ENCODE peak calls at places on chromosomes 7 and 10, in seven cellular contexts. X, S, V, C, K, R and M are unnamed samples.

GRCh38 chr7:65216469-65216868 is 157.2 kb upstream of the ZNF92 start:
- DNase-seq in K (peak; percentile 53), C (peak; percentile 74), S (peak; percentile 32), R (no peak), X (peak; percentile 74), V (peak; percentile 40), M (no peak)

GRCh38 chr10:43869669-43870322 is 221.1 kb upstream of the ZNF32 start:
- DNase-seq in V (no peak), X (no peak), S (no peak), K (no peak), C (no peak), R (no peak), M (no peak)

GRCh38 chr7:131235489-131236317 is 92.0 kb upstream of the MKLN1 start:
- DNase-seq in R (no peak), V (no peak), X (peak; percentile 87), S (peak; percentile 59), C (no peak), K (no peak), M (no peak)

GRCh38 chr10:28411136-28411460 is 108.2 kb upstream of the MPP7 start:
- DNase-seq in K (no peak), C (no peak), X (no peak), R (no peak), V (no peak), S (no peak), M (no peak)

GRCh38 chr10:44362866-44363711 is 21.8 kb downstream of the CXCL12 start:
- DNase-seq in S (no peak), K (no peak), R (no peak), V (no peak), C (no peak), X (no peak), M (no peak)

GRCh38 chr7:41891967-41892755 is 189.3 kb upstream of the INHBA start:
- DNase-seq in K (no peak), R (no peak), V (no peak), X (no peak), C (no peak), S (peak; percentile 24), M (no peak)

GRCh38 chr10:96417432-96417831 is 58.6 kb upstream of the OPALIN start:
- DNase-seq in X (no peak), V (no peak), K (no peak), C (no peak), R (no peak), S (no peak), M (no peak)

GRCh38 chr7:102810916-102811315 is 62.1 kb downstream of the FAM185A start:
- DNase-seq in S (no peak), C (no peak), X (no peak), K (no peak), V (no peak), R (no peak), M (no peak)

GRCh38 chr7:34208878-34209621 is 303.7 kb downstream of the BMPER start:
- DNase-seq in X (no peak), C (no peak), S (no peak), K (no peak), V (no peak), R (no peak), M (peak; percentile 25)

GRCh38 chr7:120857558-120858298 is at the start of gene TSPAN12:
- DNase-seq in C (peak; percentile 81), S (peak; percentile 86), R (peak; percentile 52), K (peak; percentile 96), X (peak; percentile 88), V (peak; percentile 90), M (peak; percentile 86)

GRCh38 chr10:108412323-108412722 is 1247.8 kb upstream of the SORCS1 start:
- DNase-seq in C (no peak), X (no peak), K (no peak), S (no peak), R (no peak), V (no peak), M (no peak)

GRCh38 chr10:30812018-30812851 is 182.7 kb upstream of the LYZL2 start:
- DNase-seq in S (peak; percentile 37), V (no peak), R (peak; percentile 7), C (peak; percentile 19), X (peak; percentile 78), K (peak; percentile 73), M (peak; percentile 34)

GRCh38 chr7:5850944-5851343 is 29.7 kb upstream of the OCM start:
- DNase-seq in S (no peak), V (no peak), C (no peak), K (no peak), X (no peak), R (no peak), M (no peak)

GRCh38 chr10:133307776-133308430 is 769 bp downstream of the TUBGCP2 start:
- DNase-seq in R (peak; percentile 58), S (peak; percentile 61), V (peak; percentile 48), K (peak; percentile 75), X (peak; percentile 95), C (peak; percentile 80), M (peak; percentile 57)

GRCh38 chr10:79059859-79060379 is 8.8 kb upstream of the ZMIZ1 start:
- DNase-seq in C (peak; percentile 64), R (peak; percentile 38), X (peak; percentile 33), V (no peak), K (peak; percentile 21), S (no peak), M (peak; percentile 9)

GRCh38 chr10:3780766-3781457 is 4.1 kb downstream of the KLF6 start:
- DNase-seq in X (peak; percentile 58), C (no peak), K (no peak), S (no peak), V (no peak), R (no peak), M (no peak)

GRCh38 chr10:132266594-132267161 is 41.1 kb downstream of the STK32C start:
- DNase-seq in V (no peak), X (no peak), C (no peak), S (no peak), K (peak; percentile 42), R (no peak), M (no peak)

GRCh38 chr10:31940839-31941653 is 12.4 kb upstream of the ARHGAP12 start:
- DNase-seq in C (peak; percentile 28), X (peak; percentile 79), V (no peak), R (peak; percentile 25), S (no peak), K (no peak), M (no peak)

GRCh38 chr7:135716677-135717238 is 11.2 kb downstream of the SLC13A4 start:
- DNase-seq in X (no peak), C (no peak), S (no peak), R (no peak), V (no peak), K (no peak), M (no peak)

GRCh38 chr10:12160664-12161063 is 31.2 kb downstream of the SEC61A2 start:
- DNase-seq in X (no peak), S (no peak), R (no peak), C (no peak), K (no peak), V (no peak), M (no peak)

GRCh38 chr10:55163388-55163972 is 362.4 kb upstream of the PCDH15 start:
- DNase-seq in R (no peak), K (no peak), C (no peak), X (no peak), S (no peak), V (no peak), M (no peak)

GRCh38 chr7:11552676-11553075 is 279.3 kb downstream of the THSD7A start:
- DNase-seq in R (no peak), X (no peak), K (no peak), V (no peak), S (no peak), C (no peak), M (no peak)

GRCh38 chr7:11551470-11551869 is 280.5 kb downstream of the THSD7A start:
- DNase-seq in C (no peak), V (no peak), K (no peak), R (no peak), S (no peak), X (no peak), M (no peak)

DNA sequence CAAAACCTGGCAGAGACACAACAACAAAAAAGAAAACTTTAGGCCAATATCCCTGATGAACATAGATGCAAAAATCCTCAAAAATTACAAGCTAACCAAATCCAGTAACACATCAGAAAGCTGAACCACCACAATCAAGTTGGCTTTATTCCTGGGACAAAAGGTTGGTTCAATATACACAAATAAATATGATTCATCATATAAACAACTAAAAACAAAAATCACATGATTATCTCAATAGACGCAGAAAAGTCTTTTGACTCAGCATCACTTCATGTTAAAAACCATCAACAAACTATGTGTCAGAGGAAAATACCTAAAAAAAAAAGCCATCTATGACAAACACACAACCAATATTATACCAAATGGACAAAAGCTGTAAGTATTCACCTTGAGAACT is 283.5 kb downstream of the THSD7A start:
- DNase-seq in K (no peak), S (no peak), X (no peak), V (no peak), R (no peak), C (no peak), M (no peak)
- H3K27ac ChIP-seq in K (no peak overlapping the region), S (no peak overlapping the region), X (no peak overlapping the region), V (no peak overlapping the region), R (no peak overlapping the region), C (no peak overlapping the region), M (no peak overlapping the region)

DNA sequence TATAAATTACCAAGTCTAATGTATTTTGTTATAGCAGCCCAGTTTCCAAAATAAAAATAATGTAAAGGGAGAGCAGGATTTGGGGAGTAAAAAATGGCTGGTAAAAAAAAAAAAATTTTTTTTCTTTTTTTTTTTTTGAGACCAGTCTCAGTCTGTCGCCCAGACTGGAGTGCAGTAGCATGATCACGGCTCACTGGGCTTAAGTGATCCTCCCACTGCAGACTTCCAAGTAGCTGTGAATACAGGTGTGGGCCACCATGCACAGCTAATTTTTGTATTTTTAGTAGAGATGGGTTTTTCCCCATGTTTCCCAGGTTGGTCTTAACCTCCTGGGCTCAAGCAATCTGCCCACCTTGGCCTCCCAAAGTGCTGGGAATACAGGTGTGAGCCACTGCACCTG is 4.8 kb upstream of the LSM8 start:
- DNase-seq in X (no peak), K (no peak), V (no peak), S (no peak), C (no peak), R (no peak), M (no peak)
- H3K27ac ChIP-seq in X (no peak overlapping the region), K (no peak overlapping the region), V (no peak overlapping the region), S (no peak overlapping the region), C (no peak overlapping the region), R (no peak overlapping the region), M (no peak overlapping the region)

DNA sequence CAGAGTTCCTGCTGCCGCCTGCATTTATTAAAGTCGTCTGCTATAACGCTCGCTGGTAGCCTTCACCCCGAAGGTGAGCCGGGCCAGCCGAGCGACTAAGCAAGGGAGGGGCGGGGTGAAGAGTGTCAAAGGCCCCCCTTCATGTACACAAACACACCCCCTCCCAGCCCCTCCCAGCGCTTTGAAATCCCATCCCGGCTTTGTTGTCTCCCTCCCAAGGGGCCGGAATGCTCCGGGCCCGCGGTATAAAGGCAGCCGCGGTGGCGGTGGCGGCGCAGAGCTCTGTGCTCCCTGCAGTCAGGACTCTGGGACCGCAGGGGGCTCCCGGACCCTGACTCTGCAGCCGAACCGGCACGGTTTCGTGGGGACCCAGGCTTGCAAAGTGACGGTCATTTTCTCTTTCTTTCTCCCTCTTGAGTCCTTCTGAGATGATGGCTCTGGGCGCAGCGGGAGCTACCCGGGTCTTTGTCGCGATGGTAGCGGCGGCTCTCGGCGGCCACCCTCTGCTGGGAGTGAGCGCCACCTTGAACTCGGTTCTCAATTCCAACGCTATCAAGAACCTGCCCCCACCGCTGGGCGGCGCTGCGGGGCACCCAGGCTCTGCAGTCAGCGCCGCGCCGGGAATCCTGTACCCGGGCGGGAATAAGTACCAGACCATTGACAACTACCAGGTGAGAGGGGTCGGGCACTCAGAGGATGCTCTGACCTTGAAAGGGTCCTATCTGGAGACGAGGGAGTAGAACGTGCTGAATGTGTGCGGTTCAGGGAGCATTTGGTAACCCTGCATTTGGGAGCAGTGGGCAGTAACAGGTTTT is at the start of gene DKK1:
- DNase-seq in V (peak; percentile 56), C (peak; percentile 51), X (peak; percentile 65), R (peak; percentile 44), S (peak; percentile 25), K (peak; percentile 76), M (peak; percentile 41)
- H3K27ac ChIP-seq in V (no peak within 1 kb of the TSS), C (no peak within 1 kb of the TSS), X (no peak within 1 kb of the TSS), R (no peak within 1 kb of the TSS), S (no peak within 1 kb of the TSS), K (no peak within 1 kb of the TSS), M (no peak within 1 kb of the TSS)

GRCh38 chr7:602341-603141 is 82.9 kb upstream of the PDGFA start:
- DNase-seq in V (no peak), K (peak; percentile 72), S (no peak), R (no peak), C (no peak), X (no peak), M (no peak)
- H3K27ac ChIP-seq in V (no peak overlapping the region), K (peak overlapping the region; percentile 16), S (peak overlapping the region; percentile 94), R (no peak overlapping the region), C (no peak overlapping the region), X (peak overlapping the region; percentile 12), M (peak overlapping the region; percentile 85)